ENCODE peak calls at places on chromosome 12, in five cellular contexts. S is NCI-H345, L is nephron progenitor cell, D is ureter, M is caudate nucleus. Z is an unnamed sample.

GRCh38 chr12:94563261-94563660 is 87.1 kb downstream of the TMCC3 start:
- DNase-seq in S (no peak), L (no peak), D (no peak), M (no peak), Z (no peak)

GRCh38 chr12:131222271-131223139 is 268.8 kb downstream of the ADGRD1 start:
- DNase-seq in S (no peak), L (peak), D (no peak), M (no peak), Z (no peak)

GRCh38 chr12:30732954-30733637 is 21.7 kb downstream of the CAPRIN2 start:
- DNase-seq in S (no peak), L (no peak), D (no peak), M (no peak), Z (no peak)

GRCh38 chr12:25023808-25024207 is 74.9 kb upstream of the BCAT1 start:
- DNase-seq in S (no peak), L (no peak), D (no peak), M (no peak), Z (no peak)

GRCh38 chr12:33438025-33438772 is 1.4 kb downstream of the SYT10 start:
- DNase-seq in S (peak), L (no peak), D (no peak), M (no peak), Z (no peak)

GRCh38 chr12:131636266-131636665 is 74.6 kb upstream of the SFSWAP start:
- DNase-seq in S (no peak), L (no peak), D (no peak), M (no peak), Z (no peak)

GRCh38 chr12:49236423-49236822 is 28.5 kb upstream of the TUBA1C start:
- DNase-seq in S (no peak), L (no peak), D (no peak), M (no peak), Z (no peak)

GRCh38 chr12:18217981-18218380 is 43.3 kb upstream of the PIK3C2G start:
- DNase-seq in S (no peak), L (no peak), D (no peak), M (no peak), Z (no peak)

GRCh38 chr12:48185181-48185919 is 1.9 kb downstream of the CCDC184 start:
- DNase-seq in S (no peak), L (peak), D (no peak), M (peak), Z (no peak)

GRCh38 chr12:47226199-47226598 is 146.4 kb upstream of the AMIGO2 start:
- DNase-seq in S (no peak), L (no peak), D (no peak), M (no peak), Z (no peak)

GRCh38 chr12:58487280-58488141 is 432.8 kb downstream of the LRIG3 start:
- DNase-seq in S (no peak), L (no peak), D (no peak), M (no peak), Z (no peak)

GRCh38 chr12:119676022-119676421 is 8.1 kb downstream of the PRKAB1 start:
- DNase-seq in S (no peak), L (no peak), D (no peak), M (no peak), Z (no peak)

GRCh38 chr12:24127919-24128721 is 178.7 kb upstream of the SOX5 start:
- DNase-seq in S (no peak), L (no peak), D (no peak), M (no peak), Z (no peak)

GRCh38 chr12:14884458-14884878 is 1.2 kb downstream of the MGP start:
- DNase-seq in S (peak), L (no peak), D (peak), M (peak), Z (no peak)

GRCh38 chr12:58757422-58757821 is 162.9 kb downstream of the LRIG3 start:
- DNase-seq in S (no peak), L (no peak), D (no peak), M (no peak), Z (no peak)

GRCh38 chr12:6199531-6200265 is 502 bp upstream of the CD9 start:
- DNase-seq in S (no peak), L (peak), D (no peak), M (no peak), Z (no peak)

GRCh38 chr12:38662851-38663250 is 242.5 kb downstream of the CPNE8 start:
- DNase-seq in S (no peak), L (no peak), D (no peak), M (no peak), Z (no peak)

GRCh38 chr12:24679135-24679534 is 269.8 kb downstream of the BCAT1 start:
- DNase-seq in S (no peak), L (no peak), D (no peak), M (no peak), Z (no peak)

GRCh38 chr12:46452061-46452615 is 79.6 kb upstream of the SLC38A2 start:
- DNase-seq in S (no peak), L (no peak), D (no peak), M (no peak), Z (no peak)

GRCh38 chr12:29725587-29726320 is 58.0 kb downstream of the TMTC1 start:
- DNase-seq in S (peak), L (peak), D (no peak), M (no peak), Z (no peak)

GRCh38 chr12:50508420-50508819 is 3.6 kb downstream of the DIP2B start:
- DNase-seq in S (no peak), L (no peak), D (no peak), M (no peak), Z (no peak)

GRCh38 chr12:95215925-95216324 is 1.3 kb downstream of the FGD6 start:
- DNase-seq in S (no peak), L (no peak), D (no peak), M (no peak), Z (no peak)

GRCh38 chr12:42756841-42757661 is 167.5 kb upstream of the PRICKLE1 start:
- DNase-seq in S (no peak), L (peak), D (peak), M (no peak), Z (peak)

GRCh38 chr12:88578821-88579518 is 1.3 kb downstream of the KITLG start:
- DNase-seq in S (peak), L (peak), D (no peak), M (no peak), Z (no peak)

GRCh38 chr12:69457433-69457832 is 12.8 kb upstream of the FRS2 start:
- DNase-seq in S (no peak), L (no peak), D (no peak), M (no peak), Z (no peak)

GRCh38 chr12:97572220-97572619 is 109.6 kb downstream of the RMST start:
- DNase-seq in S (no peak), L (no peak), D (no peak), M (no peak), Z (no peak)

GRCh38 chr12:96365604-96366230 is 34.5 kb downstream of the CDK17 start:
- DNase-seq in S (no peak), L (no peak), D (no peak), M (no peak), Z (no peak)

GRCh38 chr12:26017484-26018211 is 59.2 kb downstream of the RASSF8 start:
- DNase-seq in S (no peak), L (peak), D (no peak), M (no peak), Z (no peak)

GRCh38 chr12:15435597-15435996 is 113.3 kb downstream of the PTPRO start:
- DNase-seq in S (no peak), L (no peak), D (no peak), M (no peak), Z (no peak)

GRCh38 chr12:6341439-6342139 is at the start of gene TNFRSF1A:
- DNase-seq in S (no peak), L (no peak), D (peak), M (no peak), Z (no peak)

GRCh38 chr12:124548854-124549378 is 18.5 kb downstream of the NCOR2 start:
- DNase-seq in S (no peak), L (no peak), D (no peak), M (no peak), Z (no peak)

GRCh38 chr12:25957898-25958253 is 606 bp upstream of the RASSF8 start:
- DNase-seq in S (peak), L (no peak), D (peak), M (no peak), Z (no peak)

GRCh38 chr12:123721245-123721644 is 9.1 kb downstream of the ATP6V0A2 start:
- DNase-seq in S (no peak), L (no peak), D (no peak), M (no peak), Z (no peak)

GRCh38 chr12:122965851-122966742 is at the start of gene ABCB9:
- DNase-seq in S (peak), L (peak), D (peak), M (peak), Z (peak)

GRCh38 chr12:54196396-54196795 is 7.6 kb upstream of the SMUG1 start:
- DNase-seq in S (no peak), L (no peak), D (no peak), M (no peak), Z (no peak)

GRCh38 chr12:39587247-39587646 is 32.4 kb downstream of the ABCD2 start:
- DNase-seq in S (no peak), L (no peak), D (no peak), M (no peak), Z (no peak)

GRCh38 chr12:47407730-47408129 is 298.1 kb downstream of the RPAP3 start:
- DNase-seq in S (no peak), L (no peak), D (no peak), M (no peak), Z (no peak)